ENCODE peak calls at places on chromosomes 4 and X, in eight cellular contexts. A is GM19239, I is AML-193, S is NCI-H510A, J is endothelial cell of umbilical vein, Z is immature natural killer cell, M is T follicular helper cell, Q is OCI-M1. W is an unnamed sample.

GRCh38 chr4:112083587-112084347 is 61.5 kb upstream of the FAM241A start:
- DNase-seq in A (no peak), I (no peak), S (no peak), J (peak; percentile 79), Z (no peak), M (no peak), Q (no peak), W (peak; percentile 46)

GRCh38 chr4:183413562-183414200 is 30.8 kb upstream of the CDKN2AIP start:
- DNase-seq in A (no peak), I (no peak), S (peak; percentile 2), J (no peak), Z (no peak), M (no peak), Q (no peak), W (no peak)

GRCh38 chr4:156774422-156774821 is 197.2 kb downstream of the PDGFC start:
- DNase-seq in A (no peak), I (no peak), S (no peak), J (no peak), Z (no peak), M (no peak), Q (no peak), W (peak; percentile 82)

GRCh38 chr4:155809835-155810234 is 51.0 kb downstream of the GUCY1B1 start:
- DNase-seq in A (peak; percentile 28), I (peak; percentile 90), S (peak; percentile 7), J (peak; percentile 58), Z (peak; percentile 37), M (no peak), Q (peak; percentile 96), W (peak; percentile 81)

GRCh38 chr4:184824081-184824775 is 1.5 kb downstream of the ACSL1 start:
- DNase-seq in A (no peak), I (no peak), S (no peak), J (peak; percentile 13), Z (no peak), M (no peak), Q (no peak), W (no peak)

GRCh38 chrX:136162827-136163427 is 15.6 kb downstream of the FHL1 start:
- DNase-seq in A (no peak), I (no peak), S (no peak), J (peak; percentile 59), Z (no peak), M (peak; percentile 26), Q (peak; percentile 70), W (peak; percentile 34)

GRCh38 chr4:173119818-173120217 is 48.8 kb upstream of the GALNT7 start:
- DNase-seq in A (no peak), I (no peak), S (no peak), J (no peak), Z (no peak), M (no peak), Q (no peak), W (no peak)

GRCh38 chr4:88765729-88766128 is 68.1 kb upstream of the NAP1L5 start:
- DNase-seq in A (no peak), I (no peak), S (no peak), J (peak; percentile 79), Z (no peak), M (no peak), Q (no peak), W (peak; percentile 64)

GRCh38 chr4:129839687-129840086 is 743.7 kb downstream of the C4orf33 start:
- DNase-seq in A (no peak), I (no peak), S (no peak), J (no peak), Z (no peak), M (no peak), Q (no peak), W (peak; percentile 10)

GRCh38 chr4:26476545-26476944 is 13.7 kb downstream of the CCKAR start:
- DNase-seq in A (no peak), I (no peak), S (no peak), J (no peak), Z (no peak), M (no peak), Q (no peak), W (no peak)

GRCh38 chr4:122777846-122778501 is 45.5 kb downstream of the BBS12 start:
- DNase-seq in A (no peak), I (no peak), S (no peak), J (no peak), Z (no peak), M (no peak), Q (no peak), W (peak; percentile 18)

GRCh38 chrX:63718010-63718694 is 66.9 kb downstream of the ARHGEF9 start:
- DNase-seq in A (no peak), I (no peak), S (no peak), J (no peak), Z (no peak), M (no peak), Q (no peak), W (no peak)

GRCh38 chrX:68841251-68842049 is 12.6 kb downstream of the EFNB1 start:
- DNase-seq in A (no peak), I (no peak), S (no peak), J (no peak), Z (no peak), M (no peak), Q (no peak), W (no peak)

GRCh38 chr4:176778063-176778462 is 14.7 kb downstream of the VEGFC start:
- DNase-seq in A (no peak), I (no peak), S (no peak), J (peak; percentile 65), Z (no peak), M (no peak), Q (no peak), W (no peak)

GRCh38 chr4:185011408-185011807 is 6.9 kb upstream of the HELT start:
- DNase-seq in A (no peak), I (peak; percentile 12), S (no peak), J (no peak), Z (no peak), M (no peak), Q (peak; percentile 36), W (no peak)

GRCh38 chr4:55635760-55636621 is at the start of gene NMU:
- DNase-seq in A (no peak), I (no peak), S (peak; percentile 14), J (peak; percentile 16), Z (no peak), M (peak; percentile 1), Q (peak; percentile 78), W (no peak)

GRCh38 chr4:123649644-123650356 is 253.2 kb downstream of the SPRY1 start:
- DNase-seq in A (no peak), I (no peak), S (peak; percentile 42), J (no peak), Z (no peak), M (no peak), Q (no peak), W (peak; percentile 74)

W was measured in kidney glomerular epithelial cell.